ENCODE peak calls at places on chromosome 20, in six cellular contexts. V is ascending aorta, B is GOT3, K is spleen, Z is psoas muscle, U is cardiac muscle cell. L is an unnamed sample.

GRCh38 chr20:51767018-51767866 is 948 bp downstream of the ATP9A start:
- DNase-seq in V (peak), B (no peak), K (peak), Z (peak), U (peak), L (no peak)

GRCh38 chr20:53698321-53698978 is 104.8 kb upstream of the ZNF217 start:
- DNase-seq in V (no peak), B (no peak), K (peak), Z (no peak), U (no peak), L (no peak)

GRCh38 chr20:47456952-47457724 is 44.5 kb upstream of the NCOA3 start:
- DNase-seq in V (no peak), B (no peak), K (no peak), Z (no peak), U (no peak), L (no peak)

GRCh38 chr20:1555952-1556351 is 1.6 kb downstream of the SIRPD start:
- DNase-seq in V (no peak), B (no peak), K (no peak), Z (no peak), U (no peak), L (no peak)

GRCh38 chr20:7463290-7463689 is 477.0 kb downstream of the HAO1 start:
- DNase-seq in V (no peak), B (no peak), K (no peak), Z (no peak), U (no peak), L (no peak)

GRCh38 chr20:483791-484644 is 21.7 kb upstream of the TBC1D20 start:
- DNase-seq in V (no peak), B (no peak), K (no peak), Z (peak), U (no peak), L (no peak)

GRCh38 chr20:7361321-7361720 is 578.9 kb downstream of the HAO1 start:
- DNase-seq in V (no peak), B (no peak), K (no peak), Z (no peak), U (peak), L (no peak)

GRCh38 chr20:44959082-44959895 is 908 bp downstream of the TOMM34 start:
- DNase-seq in V (peak), B (no peak), K (no peak), Z (no peak), U (peak), L (no peak)

GRCh38 chr20:723756-724155 is 44.5 kb downstream of the SLC52A3 start:
- DNase-seq in V (no peak), B (no peak), K (peak), Z (no peak), U (no peak), L (no peak)

GRCh38 chr20:57267158-57267821 is 849 bp upstream of the BMP7 start:
- DNase-seq in V (no peak), B (no peak), K (no peak), Z (no peak), U (no peak), L (no peak)

L was measured in esophagus squamous epithelium.